ENCODE peak calls at places on chromosome 4, in six cellular contexts. M is neuronal stem cell, B is IMR-90, F is mesenchymal stem cell, W is trophoblast cell, A is H1. J is an unnamed sample.

GRCh38 chr4:85084371-85085170 is 118.1 kb upstream of the WDFY3 start:
- DNase-seq in F (peak), A (no peak), B (peak), W (peak), M (peak), J (no peak)

GRCh38 chr4:26229974-26230373 is 90.8 kb upstream of the RBPJ start:
- DNase-seq in F (no peak), W (no peak), A (no peak), B (no peak), M (no peak), J (no peak)

GRCh38 chr4:52244773-52245360 is 193.8 kb downstream of the SPATA18 start:
- DNase-seq in B (no peak), W (no peak), M (no peak), A (no peak), F (no peak), J (no peak)

GRCh38 chr4:125520258-125520990 is 205.7 kb downstream of the FAT4 start:
- DNase-seq in M (no peak), W (no peak), A (no peak), B (peak), F (peak), J (no peak)

GRCh38 chr4:56434599-56435000 is 815 bp downstream of the PPAT start:
- DNase-seq in M (no peak), A (no peak), B (peak), W (peak), F (no peak), J (no peak)

GRCh38 chr4:94451669-94452475 is at the start of gene PDLIM5:
- DNase-seq in B (peak), M (peak), W (peak), A (peak), F (peak), J (peak)

GRCh38 chr4:173333658-173334084 is 487 bp downstream of the HMGB2 start:
- DNase-seq in A (no peak), F (no peak), M (peak), B (peak), W (peak), J (peak)

GRCh38 chr4:18540349-18540748 is 518.8 kb upstream of the LCORL start:
- DNase-seq in W (no peak), A (no peak), B (no peak), M (no peak), F (no peak), J (no peak)

GRCh38 chr4:121091941-121092340 is 19.6 kb upstream of the NDNF start:
- DNase-seq in F (no peak), W (no peak), M (no peak), A (no peak), B (no peak), J (no peak)

GRCh38 chr4:173448103-173448502 is 49.2 kb upstream of the SCRG1 start:
- DNase-seq in M (no peak), B (peak), F (no peak), W (no peak), A (no peak), J (no peak)

GRCh38 chr4:158255727-158256324 is 45.5 kb downstream of the TMEM144 start:
- DNase-seq in F (peak), W (no peak), B (peak), A (no peak), M (peak), J (no peak)

GRCh38 chr4:113101669-113102068 is 52.2 kb downstream of the ANK2 start:
- DNase-seq in M (no peak), F (peak), W (no peak), B (peak), A (no peak), J (no peak)

GRCh38 chr4:137692205-137692604 is 159.9 kb upstream of the PCDH18 start:
- DNase-seq in A (no peak), F (no peak), B (no peak), W (no peak), M (no peak), J (no peak)

GRCh38 chr4:145177906-145178538 is 2.4 kb downstream of the OTUD4 start:
- DNase-seq in W (no peak), B (peak), F (peak), A (no peak), M (no peak), J (no peak)

GRCh38 chr4:179415016-179415841 is 1973.0 kb upstream of the AGA start:
- DNase-seq in B (peak), M (no peak), F (peak), W (no peak), A (no peak), J (no peak)

GRCh38 chr4:110681381-110681780 is 58.5 kb upstream of the PITX2 start:
- DNase-seq in A (no peak), B (no peak), W (no peak), M (no peak), F (peak), J (no peak)

DNA sequence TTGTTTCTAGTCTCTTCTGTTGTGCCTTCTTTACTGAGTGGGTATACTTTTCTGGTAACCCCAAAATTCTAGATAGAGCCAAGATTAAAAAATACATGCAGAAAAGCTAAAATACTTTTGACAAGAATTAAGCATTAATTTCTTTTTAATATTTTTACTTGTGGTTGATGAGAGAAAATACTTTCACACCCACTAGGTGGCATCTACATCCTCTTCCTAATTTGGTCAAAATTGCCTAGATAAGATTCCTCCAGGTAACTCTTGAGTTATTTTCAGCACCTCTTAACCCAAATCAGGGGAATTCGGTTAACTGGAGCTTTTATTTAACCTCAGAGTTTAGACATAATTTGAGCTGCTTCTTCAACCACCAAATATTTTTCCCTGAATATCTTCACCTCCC is 28.4 kb upstream of the COX7B2 start:
- DNase-seq in M (no peak), F (no peak), W (no peak), A (no peak), B (no peak), J (no peak)
- H3K14ac ChIP-seq in M (no peak), F (no peak), W (no peak), A (no peak), B (no peak), J (no peak)

GRCh38 chr4:128385683-128386304 is 98.2 kb upstream of the PGRMC2 start:
- DNase-seq in M (no peak), B (peak), A (no peak), F (peak), W (peak), J (no peak)

GRCh38 chr4:128387600-128388351 is 100.2 kb upstream of the PGRMC2 start:
- DNase-seq in M (no peak), B (peak), F (peak), A (no peak), W (peak), J (no peak)

GRCh38 chr4:128386761-128387599 is 99.4 kb upstream of the PGRMC2 start:
- DNase-seq in M (no peak), A (no peak), F (peak), W (peak), B (peak), J (no peak)

GRCh38 chr4:128390475-128390996 is 102.9 kb upstream of the PGRMC2 start:
- DNase-seq in W (no peak), M (no peak), F (no peak), A (no peak), B (no peak), J (no peak)

DNA sequence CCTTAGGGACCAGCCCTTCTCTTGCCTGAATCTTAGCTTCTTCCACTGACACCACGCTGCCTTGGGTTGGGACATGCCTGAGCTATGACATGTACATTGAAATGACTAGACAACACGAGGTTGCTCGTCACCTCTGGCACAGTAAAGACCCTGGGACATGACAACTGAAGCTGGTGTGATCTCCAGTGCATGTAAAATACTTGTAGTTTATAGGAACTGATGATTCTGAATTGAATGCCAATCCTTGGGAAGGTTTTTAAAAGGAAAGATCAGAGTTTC is 100.7 kb upstream of the PGRMC2 start:
- DNase-seq in B (no peak), A (no peak), W (peak), M (no peak), F (peak), J (no peak)
- H3K14ac ChIP-seq in B (peak), A (no peak), W (peak), M (no peak), F (peak), J (no peak)

DNA sequence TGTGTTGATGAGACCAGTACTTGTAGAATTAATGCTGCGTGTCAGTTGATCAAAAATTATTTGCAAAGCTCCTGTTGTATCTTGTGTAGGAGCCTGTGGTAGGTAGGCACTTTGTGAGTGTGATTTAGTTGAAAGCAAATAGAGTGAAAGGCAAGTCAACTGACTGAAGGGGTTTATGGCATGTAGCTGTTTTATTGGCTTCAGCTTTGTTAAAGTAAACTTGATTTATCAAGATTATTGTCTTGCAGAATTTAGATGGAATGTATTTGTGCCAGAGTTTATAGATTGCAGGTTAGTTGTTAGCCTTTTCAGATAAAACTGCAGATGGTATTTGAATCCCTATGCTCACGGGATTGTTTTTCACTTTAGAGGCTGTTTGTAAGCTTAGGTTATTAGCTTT is 128.0 kb downstream of the FRAS1 start:
- DNase-seq in B (no peak), W (no peak), A (no peak), F (no peak), M (no peak), J (no peak)
- H3K14ac ChIP-seq in B (no peak), W (no peak), A (no peak), F (no peak), M (no peak), J (no peak)

GRCh38 chr4:16862688-16863087 is 35.8 kb downstream of the LDB2 start:
- DNase-seq in F (peak), W (no peak), B (peak), M (no peak), A (no peak), J (no peak)

GRCh38 chr4:16858275-16858752 is 40.1 kb downstream of the LDB2 start:
- DNase-seq in W (no peak), B (peak), F (peak), A (peak), M (no peak), J (no peak)

GRCh38 chr4:16857425-16857824 is 41.0 kb downstream of the LDB2 start:
- DNase-seq in M (no peak), F (no peak), W (no peak), A (no peak), B (no peak), J (no peak)

GRCh38 chr4:16860506-16860905 is 37.9 kb downstream of the LDB2 start:
- DNase-seq in F (peak), A (no peak), B (peak), M (no peak), W (no peak), J (no peak)

GRCh38 chr4:16859031-16859430 is 39.4 kb downstream of the LDB2 start:
- DNase-seq in B (peak), F (no peak), A (no peak), W (no peak), M (no peak), J (no peak)
- H3K14ac ChIP-seq in B (peak), F (no peak), A (no peak), W (no peak), M (no peak), J (no peak)

GRCh38 chr4:8097141-8097541 is 61.5 kb downstream of the ABLIM2 start:
- DNase-seq in B (no peak), A (no peak), M (no peak), W (no peak), F (no peak), J (no peak)
- H3K14ac ChIP-seq in B (no peak), A (no peak), M (peak), W (no peak), F (no peak), J (no peak)

GRCh38 chr4:72283357-72283756 is 251.6 kb downstream of the NPFFR2 start:
- DNase-seq in F (no peak), B (no peak), W (no peak), A (no peak), M (no peak), J (no peak)

GRCh38 chr4:72275381-72275780 is 243.6 kb downstream of the NPFFR2 start:
- DNase-seq in W (no peak), A (no peak), M (no peak), B (no peak), F (no peak), J (no peak)

GRCh38 chr4:72286185-72286584 is 254.4 kb downstream of the NPFFR2 start:
- DNase-seq in W (no peak), M (no peak), A (no peak), F (peak), B (peak), J (no peak)

GRCh38 chr4:72280252-72280651 is 248.5 kb downstream of the NPFFR2 start:
- DNase-seq in A (no peak), W (no peak), F (no peak), M (no peak), B (no peak), J (no peak)
- H3K14ac ChIP-seq in A (no peak), W (no peak), F (no peak), M (no peak), B (no peak), J (no peak)